ENCODE peak calls at places on chromosomes 5 and 9, in nine cellular contexts. V, F, K, M, U, Q, W, L and Z are unnamed samples.
A peak's percentile ranks its signal among the peaks of the same experiment; 100 is the strongest.

GRCh38 chr5:6496207-6496584 is 47.5 kb downstream of the UBE2QL1 start:
- DNase-seq in M (no peak), V (no peak), F (no peak), W (no peak), Q (no peak), L (no peak), U (no peak), K (peak; percentile 61), Z (no peak)

GRCh38 chr9:89154651-89155336 is 23.8 kb downstream of the SHC3 start:
- DNase-seq in F (no peak), L (no peak), Q (peak; percentile 54), W (no peak), K (no peak), V (peak; percentile 97), M (no peak), U (peak; percentile 92), Z (no peak)

GRCh38 chr5:174354571-174354970 is 309.1 kb downstream of the NSG2 start:
- DNase-seq in L (no peak), M (no peak), V (peak; percentile 78), F (no peak), W (no peak), U (no peak), Q (peak; percentile 23), K (no peak), Z (no peak)

GRCh38 chr5:170597876-170598275 is 94.1 kb downstream of the KCNIP1 start:
- DNase-seq in U (peak; percentile 34), M (peak; percentile 17), Q (no peak), W (no peak), F (no peak), L (no peak), K (no peak), V (peak; percentile 26), Z (no peak)

GRCh38 chr9:102479191-102479590 is 515.9 kb upstream of the CYLC2 start:
- DNase-seq in V (no peak), F (no peak), M (no peak), U (peak; percentile 75), Q (no peak), W (no peak), K (no peak), L (no peak), Z (no peak)

GRCh38 chr9:26656003-26656940 is 236.3 kb downstream of the CAAP1 start:
- DNase-seq in L (no peak), M (no peak), V (peak; percentile 0), F (peak; percentile 43), U (peak; percentile 18), Q (peak; percentile 2), K (no peak), W (peak; percentile 16), Z (peak; percentile 26)

GRCh38 chr9:92592946-92593860 is 57.4 kb upstream of the ECM2 start:
- DNase-seq in F (no peak), Q (no peak), M (no peak), L (no peak), U (no peak), W (no peak), V (peak; percentile 51), K (no peak), Z (no peak)

GRCh38 chr5:142178651-142179050 is 70.1 kb downstream of the NDFIP1 start:
- DNase-seq in K (no peak), W (no peak), M (no peak), Q (no peak), U (no peak), L (peak; percentile 32), V (no peak), F (no peak), Z (no peak)

GRCh38 chr9:135439916-135440315 is 39.7 kb upstream of the PPP1R26 start:
- DNase-seq in K (no peak), W (no peak), L (no peak), V (no peak), F (no peak), Q (no peak), M (no peak), U (no peak), Z (no peak)

GRCh38 chr5:150989695-150990094 is 30.7 kb upstream of the GPX3 start:
- DNase-seq in W (peak; percentile 32), L (no peak), Q (peak; percentile 52), U (no peak), M (no peak), K (no peak), F (no peak), V (no peak), Z (no peak)
- TF ChIP-seq CTCF in W (peak; percentile 58), L (no peak), Q (peak; percentile 54), U (peak; percentile 15), M (no peak), K (peak; percentile 9), F (no peak), V (no peak), Z (no peak)

GRCh38 chr5:88732862-88733261 is 150.1 kb downstream of the MEF2C start:
- DNase-seq in W (peak; percentile 20), Q (no peak), K (no peak), V (no peak), F (no peak), U (no peak), L (no peak), M (no peak), Z (no peak)

GRCh38 chr5:88732181-88732633 is 150.8 kb downstream of the MEF2C start:
- DNase-seq in M (no peak), V (peak; percentile 86), K (peak; percentile 33), L (peak; percentile 87), F (no peak), W (no peak), Q (peak; percentile 6), U (peak; percentile 15), Z (no peak)

GRCh38 chr5:88724201-88724600 is 158.8 kb downstream of the MEF2C start:
- DNase-seq in L (no peak), M (no peak), V (peak; percentile 21), U (peak; percentile 31), K (no peak), Q (peak; percentile 26), W (no peak), F (no peak), Z (no peak)

GRCh38 chr5:88729476-88730182 is 153.4 kb downstream of the MEF2C start:
- DNase-seq in V (peak; percentile 66), U (peak; percentile 78), F (peak; percentile 63), L (no peak), Q (peak; percentile 68), K (no peak), W (peak; percentile 55), M (peak; percentile 71), Z (peak; percentile 60)

DNA sequence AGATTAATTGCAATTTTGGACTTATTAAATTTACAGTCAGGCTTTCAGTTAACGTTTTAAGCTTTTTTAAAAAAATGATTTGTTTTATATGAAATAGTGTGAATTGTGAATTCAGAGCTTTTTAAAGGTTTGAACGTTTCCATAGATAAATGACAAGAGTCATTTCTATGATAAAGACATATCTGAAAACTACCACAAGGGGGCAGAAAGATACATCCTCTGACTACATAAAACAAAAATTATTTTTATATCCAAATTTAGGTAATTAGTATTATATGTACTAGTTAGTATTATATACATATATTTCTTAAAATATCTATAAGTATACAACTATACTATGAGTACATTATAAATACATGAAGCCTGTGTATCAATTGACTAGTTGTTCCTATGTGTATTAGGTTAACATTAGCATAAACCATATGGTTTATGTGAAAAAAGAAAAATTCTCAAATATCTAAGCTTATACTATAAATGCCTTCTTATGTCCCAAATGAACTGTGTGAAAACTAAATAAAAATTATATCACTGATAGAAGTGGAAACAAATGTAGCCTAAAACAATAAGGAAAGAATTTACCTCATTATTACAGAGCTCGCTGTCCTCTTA is 155.2 kb downstream of the MEF2C start:
- DNase-seq in M (no peak), Q (peak; percentile 14), W (no peak), V (peak; percentile 13), L (no peak), K (no peak), U (peak; percentile 47), F (no peak), Z (no peak)
- TF ChIP-seq CTCF in M (peak; percentile 63), Q (no peak), W (no peak), V (no peak), L (no peak), K (no peak), U (peak; percentile 50), F (peak; percentile 87), Z (peak; percentile 70)

GRCh38 chr5:100505984-100506670 is 29.0 kb upstream of the FAM174A start:
- DNase-seq in K (no peak), U (peak; percentile 96), L (no peak), Q (no peak), W (no peak), F (no peak), V (peak; percentile 87), M (no peak), Z (no peak)
- TF ChIP-seq CTCF in K (no peak), U (peak; percentile 25), L (no peak), Q (no peak), W (no peak), F (no peak), V (no peak), M (no peak), Z (no peak)

GRCh38 chr5:125719681-125720676 is 703.2 kb upstream of the GRAMD2B start:
- DNase-seq in Q (no peak), L (no peak), K (no peak), M (no peak), W (no peak), V (peak; percentile 49), U (no peak), F (peak; percentile 37), Z (no peak)

GRCh38 chr5:125713406-125713805 is 709.8 kb upstream of the GRAMD2B start:
- DNase-seq in W (no peak), V (no peak), L (no peak), U (no peak), Q (no peak), M (no peak), F (no peak), K (no peak), Z (no peak)

GRCh38 chr5:125712397-125712796 is 710.8 kb upstream of the GRAMD2B start:
- DNase-seq in F (no peak), K (no peak), U (no peak), V (no peak), L (no peak), M (no peak), Q (no peak), W (no peak), Z (no peak)

GRCh38 chr5:125720745-125721144 is 702.5 kb upstream of the GRAMD2B start:
- DNase-seq in Q (no peak), K (no peak), L (no peak), F (no peak), W (no peak), M (no peak), U (no peak), V (no peak), Z (no peak)

GRCh38 chr5:125717209-125717608 is 706.0 kb upstream of the GRAMD2B start:
- DNase-seq in M (no peak), K (no peak), L (no peak), V (peak; percentile 95), W (no peak), Q (no peak), U (peak; percentile 53), F (no peak), Z (no peak)
- TF ChIP-seq CTCF in M (no peak), K (no peak), L (no peak), V (no peak), W (no peak), Q (no peak), U (no peak), F (no peak), Z (no peak)